ENCODE peak calls at places on chromosomes 16 and 17, in seven cellular contexts. D, E, X, Z, R, B and M are unnamed samples.

GRCh38 chr17:79775635-79776034 is 2.3 kb upstream of the CBX2 start:
- DNase-seq in D (no peak), E (no peak), X (no peak), Z (no peak), R (no peak), B (no peak), M (no peak)

GRCh38 chr16:49695782-49696413 is 160.0 kb downstream of the ZNF423 start:
- DNase-seq in D (no peak), E (no peak), X (no peak), Z (no peak), R (no peak), B (no peak), M (no peak)

GRCh38 chr16:75025766-75026165 is 26.9 kb downstream of the ZNRF1 start:
- DNase-seq in D (no peak), E (no peak), X (no peak), Z (no peak), R (no peak), B (no peak), M (no peak)

GRCh38 chr16:56424791-56425438 is 430 bp downstream of the AMFR start:
- DNase-seq in D (no peak), E (peak), X (peak), Z (no peak), R (peak), B (no peak), M (peak)

GRCh38 chr17:17114592-17115225 is 72.5 kb downstream of the MPRIP start:
- DNase-seq in D (no peak), E (no peak), X (no peak), Z (peak), R (no peak), B (no peak), M (no peak)

GRCh38 chr17:36625188-36625587 is 23.8 kb downstream of the MRM1 start:
- DNase-seq in D (no peak), E (no peak), X (no peak), Z (no peak), R (no peak), B (no peak), M (no peak)

GRCh38 chr16:1839554-1839953 is 12.5 kb downstream of the FAHD1 start:
- DNase-seq in D (no peak), E (no peak), X (no peak), Z (no peak), R (no peak), B (peak), M (no peak)

GRCh38 chr17:57284984-57285646 is 28.8 kb downstream of the MSI2 start:
- DNase-seq in D (no peak), E (no peak), X (peak), Z (peak), R (no peak), B (no peak), M (no peak)

GRCh38 chr17:48513097-48513496 is 17.7 kb downstream of the HOXB1 start:
- DNase-seq in D (no peak), E (no peak), X (no peak), Z (peak), R (no peak), B (no peak), M (no peak)

GRCh38 chr17:65745241-65745640 is 183.8 kb upstream of the AXIN2 start:
- DNase-seq in D (no peak), E (no peak), X (no peak), Z (no peak), R (no peak), B (no peak), M (no peak)

GRCh38 chr16:61382435-61382834 is 653.8 kb downstream of the CDH8 start:
- DNase-seq in D (no peak), E (no peak), X (no peak), Z (no peak), R (no peak), B (no peak), M (no peak)

DNA sequence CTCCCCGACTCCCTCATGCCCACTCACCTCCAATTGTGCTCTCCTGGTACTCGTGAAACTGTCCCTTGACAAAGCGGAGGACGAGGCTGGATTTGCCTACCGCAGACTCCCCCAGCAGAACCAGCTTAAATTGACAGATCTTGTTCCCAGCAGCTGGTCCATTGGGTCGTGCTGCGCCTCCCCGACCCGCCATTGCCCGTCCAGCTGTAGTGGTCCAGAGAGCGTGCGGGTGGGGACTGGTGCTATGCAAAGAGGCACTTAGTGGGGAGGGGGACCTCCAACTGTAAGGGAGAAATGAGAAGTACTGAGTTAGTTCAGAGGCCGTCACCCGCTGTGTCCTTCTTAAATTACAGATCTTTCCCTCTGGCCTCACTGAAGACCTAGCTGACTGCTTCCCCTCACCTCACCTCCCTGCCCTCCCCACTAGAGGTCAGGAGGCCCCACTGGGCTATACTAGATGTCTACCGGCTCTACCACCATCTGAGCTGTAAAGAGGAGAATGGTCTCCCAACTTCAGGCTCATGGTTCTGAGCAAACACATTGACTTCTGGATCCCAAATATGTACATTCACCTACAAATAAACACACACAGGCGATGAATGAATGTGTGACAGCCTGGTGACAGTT is 7.8 kb downstream of the HSPB9 start:
- DNase-seq in D (no peak), E (no peak), X (no peak), Z (no peak), R (no peak), B (no peak), M (no peak)
- TF ChIP-seq CTCF in D (no peak), E (no peak), X (no peak), Z (no peak), R (no peak), B (no peak), M (no peak)

DNA sequence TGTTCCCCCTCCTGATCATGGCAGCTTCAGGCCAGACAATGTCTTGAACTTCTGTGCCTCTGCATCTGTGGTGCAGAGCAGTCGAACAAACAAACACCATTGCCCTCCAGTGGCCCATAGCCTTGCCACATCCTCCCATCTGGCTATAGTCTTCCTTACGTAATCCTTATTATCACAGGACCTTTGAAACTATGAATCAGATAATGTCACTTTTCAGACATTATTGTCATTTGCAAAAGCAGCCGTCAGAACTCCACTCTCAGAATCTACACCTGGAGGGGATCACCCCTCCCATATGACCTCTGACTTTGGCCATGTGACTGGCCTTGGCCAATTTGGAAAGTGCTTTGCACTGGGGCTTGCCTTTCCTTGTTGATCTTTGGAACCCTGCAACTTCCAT is 387.3 kb downstream of the MAF start:
- DNase-seq in D (no peak), E (no peak), X (peak), Z (no peak), R (peak), B (no peak), M (no peak)
- TF ChIP-seq CTCF in D (no peak), E (no peak), X (no peak), Z (no peak), R (no peak), B (no peak), M (no peak)

DNA sequence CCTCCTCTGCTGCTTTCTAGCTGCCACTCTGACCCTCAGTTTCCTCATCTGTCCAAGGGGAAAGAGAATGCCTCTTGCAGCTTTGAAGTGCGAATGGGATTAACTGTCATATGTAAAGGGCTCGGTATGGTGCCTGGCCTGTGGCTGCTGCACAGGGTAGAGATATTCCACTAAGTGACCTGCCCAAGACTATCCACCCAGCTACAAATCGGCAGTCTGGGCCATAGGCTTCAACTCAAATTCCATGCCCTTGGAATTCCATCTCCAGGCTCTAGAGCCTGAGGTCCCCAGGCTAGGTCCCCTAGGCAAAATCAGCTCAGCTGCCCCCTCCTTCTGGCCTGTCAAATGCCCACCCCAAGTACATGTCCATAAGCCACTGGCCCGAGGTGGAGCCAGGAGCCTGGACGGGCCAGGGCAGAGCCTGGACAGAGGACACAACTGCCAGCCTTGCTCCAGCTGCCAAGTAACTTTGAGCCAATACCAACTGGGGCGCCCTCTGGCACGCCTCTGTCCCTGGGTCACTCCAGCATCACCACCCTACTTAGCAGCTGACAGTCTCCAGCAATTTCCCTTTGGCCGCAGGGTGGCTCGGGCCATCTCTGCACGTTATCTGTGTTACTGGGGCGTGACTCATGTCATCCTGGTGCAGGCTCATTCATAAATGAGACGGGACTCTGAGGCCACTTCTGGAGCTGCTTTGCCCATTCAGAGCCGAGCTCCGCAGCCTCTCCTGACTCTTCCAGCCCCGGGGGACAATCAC is 57.1 kb downstream of the SDK2 start:
- DNase-seq in D (peak), E (peak), X (no peak), Z (no peak), R (no peak), B (no peak), M (peak)
- TF ChIP-seq CTCF in D (no peak), E (peak), X (no peak), Z (no peak), R (no peak), B (no peak), M (no peak)

GRCh38 chr17:44219636-44220210 is at the start of gene UBTF:
- DNase-seq in D (peak), E (peak), X (peak), Z (peak), R (peak), B (no peak), M (peak)

GRCh38 chr17:44220211-44221071 is 966 bp upstream of the UBTF start:
- DNase-seq in D (peak), E (peak), X (peak), Z (peak), R (peak), B (peak), M (peak)

GRCh38 chr17:44217738-44218343 is 1.6 kb downstream of the UBTF start:
- DNase-seq in D (no peak), E (peak), X (peak), Z (no peak), R (peak), B (no peak), M (no peak)

GRCh38 chr17:44218344-44219125 is 940 bp downstream of the UBTF start:
- DNase-seq in D (peak), E (peak), X (peak), Z (peak), R (peak), B (peak), M (peak)

DNA sequence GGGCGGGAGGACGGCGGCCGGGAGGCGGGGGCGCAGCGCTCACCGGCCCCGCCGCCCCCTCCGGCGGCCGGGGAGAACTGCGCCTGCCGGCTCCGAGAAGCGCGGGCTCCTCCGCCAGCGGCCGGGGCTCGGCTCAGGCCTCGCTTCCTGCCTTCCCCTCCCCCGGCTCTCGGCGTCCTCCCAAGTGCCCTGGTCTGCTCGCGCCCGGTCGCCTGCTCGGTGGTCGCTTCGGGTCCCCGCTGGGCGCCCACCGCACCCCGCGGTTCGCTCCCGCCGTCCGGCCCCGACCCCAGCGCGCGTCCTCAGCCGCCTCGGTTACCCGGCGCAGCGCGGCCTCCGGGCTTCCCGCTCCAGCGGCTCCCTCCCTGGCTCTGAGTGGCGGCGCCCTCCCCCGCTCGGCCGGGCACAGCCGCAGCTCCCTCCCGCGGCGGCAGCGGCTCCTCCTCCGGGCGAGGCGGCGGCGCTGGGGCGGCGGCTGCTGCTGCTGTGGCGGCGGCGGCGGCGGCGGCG is 294 bp downstream of the UBTF start:
- DNase-seq in D (peak), E (peak), X (peak), Z (peak), R (peak), B (peak), M (peak)
- TF ChIP-seq CTCF in D (peak), E (peak), X (peak), Z (peak), R (no peak), B (peak), M (peak)